ENCODE peak calls at places on chromosomes 6 and 20, in five cellular contexts. One of them, this sample, is unnamed.

GRCh38 chr6:25477006-25477590 is 174.9 kb upstream of the SCGN start:
- DNase-seq in heart right ventricle: no peak
- DNase-seq in BJ: no peak
- DNase-seq in mammary epithelial cell: peak; percentile 61
- DNase-seq in lung: no peak
- DNase-seq in this sample: no peak

GRCh38 chr6:20229881-20230280 is 17.6 kb upstream of the MBOAT1 start:
- DNase-seq in BJ: no peak
- DNase-seq in heart right ventricle: no peak
- DNase-seq in mammary epithelial cell: no peak
- DNase-seq in lung: no peak
- DNase-seq in this sample: no peak

GRCh38 chr6:36032245-36032644 is 4.6 kb downstream of the MAPK14 start:
- DNase-seq in BJ: no peak
- DNase-seq in heart right ventricle: no peak
- DNase-seq in mammary epithelial cell: no peak
- DNase-seq in lung: no peak
- DNase-seq in this sample: no peak

GRCh38 chr6:98957440-98957839 is 9.7 kb upstream of the FBXL4 start:
- DNase-seq in lung: no peak
- DNase-seq in mammary epithelial cell: peak; percentile 43
- DNase-seq in BJ: peak; percentile 27
- DNase-seq in heart right ventricle: no peak
- DNase-seq in this sample: no peak

GRCh38 chr20:44167736-44168135 is 19.3 kb downstream of the JPH2 start:
- DNase-seq in mammary epithelial cell: no peak
- DNase-seq in lung: no peak
- DNase-seq in heart right ventricle: peak; percentile 30
- DNase-seq in BJ: no peak
- DNase-seq in this sample: no peak

GRCh38 chr20:4322499-4322898 is 307.1 kb upstream of the RNF24 start:
- DNase-seq in lung: no peak
- DNase-seq in BJ: no peak
- DNase-seq in heart right ventricle: no peak
- DNase-seq in mammary epithelial cell: no peak
- DNase-seq in this sample: no peak

GRCh38 chr20:50251992-50252491 is 61.4 kb downstream of the CEBPB start:
- DNase-seq in heart right ventricle: no peak
- DNase-seq in lung: no peak
- DNase-seq in BJ: peak; percentile 41
- DNase-seq in mammary epithelial cell: no peak
- DNase-seq in this sample: peak; percentile 29

GRCh38 chr6:143570147-143570853 is 58.8 kb upstream of the FUCA2 start:
- DNase-seq in heart right ventricle: no peak
- DNase-seq in lung: no peak
- DNase-seq in mammary epithelial cell: no peak
- DNase-seq in BJ: no peak
- DNase-seq in this sample: no peak

GRCh38 chr20:45959956-45960630 is 11.9 kb downstream of the ZNF335 start:
- DNase-seq in heart right ventricle: no peak
- DNase-seq in lung: no peak
- DNase-seq in mammary epithelial cell: no peak
- DNase-seq in BJ: no peak
- DNase-seq in this sample: no peak

GRCh38 chr6:53795702-53796450 is 1.1 kb downstream of the LRRC1 start:
- DNase-seq in lung: peak; percentile 35
- DNase-seq in BJ: no peak
- DNase-seq in mammary epithelial cell: peak; percentile 58
- DNase-seq in heart right ventricle: peak; percentile 22
- DNase-seq in this sample: no peak

GRCh38 chr20:41023549-41023948 is 5.1 kb upstream of the TOP1 start:
- DNase-seq in BJ: no peak
- DNase-seq in mammary epithelial cell: no peak
- DNase-seq in lung: no peak
- DNase-seq in heart right ventricle: no peak
- DNase-seq in this sample: no peak

GRCh38 chr6:100664274-100665040 is 199.7 kb upstream of the SIM1 start:
- DNase-seq in BJ: no peak
- DNase-seq in lung: no peak
- DNase-seq in heart right ventricle: no peak
- DNase-seq in mammary epithelial cell: peak; percentile 17
- DNase-seq in this sample: peak; percentile 4

GRCh38 chr20:25258828-25259227 is 10.9 kb downstream of the PYGB start:
- DNase-seq in lung: no peak
- DNase-seq in BJ: no peak
- DNase-seq in mammary epithelial cell: no peak
- DNase-seq in heart right ventricle: no peak
- DNase-seq in this sample: no peak

GRCh38 chr6:143843689-143844405 is 709 bp downstream of the LTV1 start:
- DNase-seq in mammary epithelial cell: no peak
- DNase-seq in lung: no peak
- DNase-seq in heart right ventricle: no peak
- DNase-seq in BJ: no peak
- DNase-seq in this sample: no peak

GRCh38 chr6:3157151-3157933 is at the start of gene TUBB2A:
- DNase-seq in lung: peak; percentile 87
- DNase-seq in mammary epithelial cell: peak; percentile 80
- DNase-seq in heart right ventricle: peak; percentile 84
- DNase-seq in BJ: no peak
- DNase-seq in this sample: no peak

GRCh38 chr6:69155467-69155866 is 520.4 kb downstream of the ADGRB3 start:
- DNase-seq in mammary epithelial cell: no peak
- DNase-seq in BJ: no peak
- DNase-seq in lung: no peak
- DNase-seq in heart right ventricle: no peak
- DNase-seq in this sample: no peak
- H3K4me3 ChIP-seq in mammary epithelial cell: no peak overlapping the region
- H3K4me3 ChIP-seq in BJ: no peak overlapping the region
- H3K4me3 ChIP-seq in lung: no peak overlapping the region
- H3K4me3 ChIP-seq in heart right ventricle: no peak overlapping the region
- H3K4me3 ChIP-seq in this sample: no peak overlapping the region

GRCh38 chr20:22442318-22442717 is 142.1 kb downstream of the FOXA2 start:
- DNase-seq in mammary epithelial cell: no peak
- DNase-seq in lung: no peak
- DNase-seq in heart right ventricle: no peak
- DNase-seq in BJ: no peak
- DNase-seq in this sample: no peak

GRCh38 chr20:22438346-22438745 is 146.0 kb downstream of the FOXA2 start:
- DNase-seq in mammary epithelial cell: no peak
- DNase-seq in heart right ventricle: no peak
- DNase-seq in BJ: no peak
- DNase-seq in lung: no peak
- DNase-seq in this sample: no peak

GRCh38 chr20:22437354-22437753 is 147.0 kb downstream of the FOXA2 start:
- DNase-seq in heart right ventricle: no peak
- DNase-seq in lung: no peak
- DNase-seq in BJ: no peak
- DNase-seq in mammary epithelial cell: no peak
- DNase-seq in this sample: no peak

DNA sequence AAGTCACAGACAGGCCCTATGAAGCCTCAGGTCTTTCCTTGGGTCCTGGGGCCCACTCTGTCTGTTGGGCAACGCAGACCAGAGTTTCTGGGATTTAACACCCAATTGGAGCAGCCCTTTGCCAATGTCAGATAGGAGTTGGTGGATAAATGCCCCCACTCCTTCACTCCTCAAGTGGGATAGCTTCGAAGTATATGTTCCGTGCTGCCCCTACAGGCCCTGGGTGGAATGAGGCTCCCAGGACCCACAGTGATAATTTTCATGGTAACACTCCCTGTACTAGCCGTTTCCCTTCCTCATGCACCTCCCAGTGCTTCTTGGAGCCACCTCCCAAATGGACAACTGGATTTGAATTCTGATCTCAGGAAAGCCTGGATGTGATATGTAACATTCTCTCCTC is 145.4 kb downstream of the FOXA2 start:
- DNase-seq in mammary epithelial cell: no peak
- DNase-seq in lung: no peak
- DNase-seq in heart right ventricle: no peak
- DNase-seq in BJ: no peak
- DNase-seq in this sample: no peak
- TF ChIP-seq CTCF in mammary epithelial cell: peak; percentile 21
- TF ChIP-seq CTCF in lung: no peak
- TF ChIP-seq CTCF in heart right ventricle: no peak
- TF ChIP-seq CTCF in BJ: no peak
- TF ChIP-seq CTCF in this sample: no peak

GRCh38 chr20:20500312-20500711 is 132.4 kb downstream of the INSM1 start:
- DNase-seq in heart right ventricle: no peak
- DNase-seq in BJ: no peak
- DNase-seq in lung: no peak
- DNase-seq in mammary epithelial cell: no peak
- DNase-seq in this sample: no peak

GRCh38 chr20:20498081-20498861 is 130.4 kb downstream of the INSM1 start:
- DNase-seq in heart right ventricle: no peak
- DNase-seq in BJ: peak; percentile 8
- DNase-seq in lung: no peak
- DNase-seq in mammary epithelial cell: no peak
- DNase-seq in this sample: no peak

GRCh38 chr20:20495719-20496474 is 128.0 kb downstream of the INSM1 start:
- DNase-seq in heart right ventricle: no peak
- DNase-seq in lung: no peak
- DNase-seq in mammary epithelial cell: no peak
- DNase-seq in BJ: no peak
- DNase-seq in this sample: no peak

GRCh38 chr20:20499469-20499868 is 131.6 kb downstream of the INSM1 start:
- DNase-seq in lung: no peak
- DNase-seq in mammary epithelial cell: no peak
- DNase-seq in heart right ventricle: no peak
- DNase-seq in BJ: no peak
- DNase-seq in this sample: no peak

GRCh38 chr20:20497242-20497985 is 129.5 kb downstream of the INSM1 start:
- DNase-seq in lung: no peak
- DNase-seq in mammary epithelial cell: no peak
- DNase-seq in BJ: no peak
- DNase-seq in heart right ventricle: no peak
- DNase-seq in this sample: no peak
- H3K4me3 ChIP-seq in lung: no peak overlapping the region
- H3K4me3 ChIP-seq in mammary epithelial cell: no peak overlapping the region
- H3K4me3 ChIP-seq in BJ: no peak overlapping the region
- H3K4me3 ChIP-seq in heart right ventricle: no peak overlapping the region
- H3K4me3 ChIP-seq in this sample: no peak overlapping the region

DNA sequence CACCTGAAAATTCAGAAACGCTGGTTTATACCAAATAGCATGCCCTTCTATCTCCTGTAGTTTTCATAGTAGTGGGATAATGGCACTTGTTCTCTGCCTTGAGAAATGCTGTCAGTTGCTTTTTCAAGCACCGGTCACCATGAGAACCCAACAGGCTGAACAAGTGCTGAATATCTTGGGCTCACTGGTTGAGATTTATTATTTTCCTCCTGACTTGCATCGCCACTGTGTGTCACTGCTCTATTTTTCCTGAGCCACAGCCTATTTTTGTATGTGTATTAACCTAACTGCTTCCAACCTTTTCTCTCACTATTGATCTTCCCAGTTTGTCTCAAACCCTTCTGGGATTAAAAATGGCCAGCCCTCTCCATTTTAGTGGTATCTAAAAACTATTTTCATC is 71.9 kb downstream of the OPN5 start:
- DNase-seq in BJ: no peak
- DNase-seq in heart right ventricle: no peak
- DNase-seq in mammary epithelial cell: no peak
- DNase-seq in lung: no peak
- DNase-seq in this sample: no peak
- TF ChIP-seq CTCF in BJ: no peak
- TF ChIP-seq CTCF in heart right ventricle: no peak
- TF ChIP-seq CTCF in mammary epithelial cell: no peak
- TF ChIP-seq CTCF in lung: no peak
- TF ChIP-seq CTCF in this sample: no peak

DNA sequence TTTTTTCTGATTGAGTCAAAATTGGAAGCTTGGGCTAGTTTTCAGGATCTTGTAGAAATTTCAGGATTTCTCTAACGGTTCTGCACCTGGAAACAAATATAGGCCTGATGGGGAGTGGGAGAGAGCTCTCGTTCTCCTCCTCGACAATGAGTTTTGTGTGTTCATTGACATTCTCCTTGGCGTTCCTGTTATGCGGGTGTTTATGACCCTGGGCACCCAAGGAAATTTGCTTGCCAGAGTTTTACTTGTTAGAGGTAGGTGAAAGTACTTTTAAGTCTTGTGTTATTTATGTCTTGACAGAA is 2.2 kb downstream of the ASXL1 start:
- DNase-seq in mammary epithelial cell: no peak
- DNase-seq in heart right ventricle: no peak
- DNase-seq in BJ: no peak
- DNase-seq in lung: no peak
- DNase-seq in this sample: no peak
- H3K4me3 ChIP-seq in mammary epithelial cell: peak overlapping the region; percentile 64
- H3K4me3 ChIP-seq in heart right ventricle: peak overlapping the region; percentile 91
- H3K4me3 ChIP-seq in BJ: peak overlapping the region; percentile 95
- H3K4me3 ChIP-seq in lung: no peak overlapping the region
- H3K4me3 ChIP-seq in this sample: peak overlapping the region; percentile 98

GRCh38 chr6:105784179-105784578 is 302.0 kb upstream of the PRDM1 start:
- DNase-seq in mammary epithelial cell: no peak
- DNase-seq in heart right ventricle: no peak
- DNase-seq in BJ: no peak
- DNase-seq in lung: no peak
- DNase-seq in this sample: no peak

GRCh38 chr6:105786449-105786848 is 299.7 kb upstream of the PRDM1 start:
- DNase-seq in lung: no peak
- DNase-seq in heart right ventricle: no peak
- DNase-seq in mammary epithelial cell: no peak
- DNase-seq in BJ: no peak
- DNase-seq in this sample: no peak

GRCh38 chr6:105786890-105787655 is 299.1 kb upstream of the PRDM1 start:
- DNase-seq in heart right ventricle: no peak
- DNase-seq in mammary epithelial cell: no peak
- DNase-seq in lung: no peak
- DNase-seq in BJ: no peak
- DNase-seq in this sample: no peak

GRCh38 chr6:105783333-105783945 is 302.7 kb upstream of the PRDM1 start:
- DNase-seq in lung: no peak
- DNase-seq in BJ: no peak
- DNase-seq in mammary epithelial cell: no peak
- DNase-seq in heart right ventricle: no peak
- DNase-seq in this sample: no peak

DNA sequence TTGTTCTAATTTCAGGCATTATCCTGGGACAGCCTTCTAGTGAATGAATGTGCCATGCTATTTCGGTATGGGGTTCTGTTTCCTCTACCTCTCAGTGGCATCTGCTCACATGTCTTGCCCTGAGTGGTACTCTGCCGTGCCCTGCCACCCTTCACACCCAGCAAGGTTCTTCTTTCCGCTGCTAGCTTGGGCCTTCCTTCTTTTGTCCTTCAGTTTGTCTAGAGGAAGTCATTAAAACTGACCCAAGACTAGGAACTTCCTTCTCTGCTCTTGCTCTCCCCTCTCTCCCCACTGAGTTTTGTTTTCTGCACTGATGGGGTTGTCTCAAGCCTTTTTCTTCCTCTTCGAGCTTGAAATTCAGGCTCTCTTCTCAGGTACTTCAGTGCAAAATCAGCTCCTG is 300.7 kb upstream of the PRDM1 start:
- DNase-seq in heart right ventricle: no peak
- DNase-seq in mammary epithelial cell: no peak
- DNase-seq in lung: no peak
- DNase-seq in BJ: no peak
- DNase-seq in this sample: no peak
- TF ChIP-seq CTCF in heart right ventricle: no peak
- TF ChIP-seq CTCF in mammary epithelial cell: no peak
- TF ChIP-seq CTCF in lung: no peak
- TF ChIP-seq CTCF in BJ: no peak
- TF ChIP-seq CTCF in this sample: no peak

This sample was measured in AG09309.